ENCODE peak calls at places on chromosomes 11 and 22, in nine cellular contexts. R is NCI-H524, B is HTR-8/SVneo, F is endothelial cell, P is LHCN-M2, E is left ventricle myocardium inferior, N is IMR-90, X is GM12865, I is H7. D is an unnamed sample.

GRCh38 chr11:16946477-16947282 is 67.5 kb downstream of the PLEKHA7 start:
- DNase-seq in R (no peak), B (no peak), F (no peak), P (no peak), E (no peak), N (no peak), X (peak), I (no peak), D (peak)

GRCh38 chr11:14237333-14237988 is 121.5 kb downstream of the RRAS2 start:
- DNase-seq in R (no peak), B (no peak), F (no peak), P (no peak), E (no peak), N (no peak), X (peak), I (no peak), D (no peak)

GRCh38 chr11:69920500-69921428 is 101.5 kb upstream of the FGF3 start:
- DNase-seq in R (no peak), B (no peak), F (no peak), P (no peak), E (no peak), N (no peak), X (no peak), I (peak), D (no peak)

GRCh38 chr22:44453441-44454112 is 44.5 kb downstream of the RTL6 start:
- DNase-seq in R (no peak), B (no peak), F (no peak), P (no peak), E (no peak), N (no peak), X (no peak), I (no peak), D (no peak)

GRCh38 chr11:109112748-109113378 is 309.1 kb upstream of the C11orf87 start:
- DNase-seq in R (peak), B (no peak), F (no peak), P (no peak), E (no peak), N (no peak), X (no peak), I (no peak), D (peak)

GRCh38 chr11:72575533-72576170 is 98.6 kb downstream of the PDE2A start:
- DNase-seq in R (no peak), B (no peak), F (no peak), P (no peak), E (no peak), N (no peak), X (no peak), I (peak), D (no peak)

GRCh38 chr22:46589141-46589748 is 30.9 kb upstream of the GRAMD4 start:
- DNase-seq in R (no peak), B (no peak), F (no peak), P (no peak), E (peak), N (no peak), X (no peak), I (no peak), D (no peak)

GRCh38 chr11:128772814-128773213 is 78.9 kb downstream of the FLI1 start:
- DNase-seq in R (peak), B (no peak), F (no peak), P (no peak), E (peak), N (no peak), X (peak), I (no peak), D (peak)

GRCh38 chr11:665062-665706 is 28.1 kb downstream of the DRD4 start:
- DNase-seq in R (no peak), B (no peak), F (no peak), P (peak), E (no peak), N (no peak), X (no peak), I (no peak), D (no peak)

GRCh38 chr11:71252434-71252781 is at the start of gene SHANK2:
- DNase-seq in R (no peak), B (no peak), F (no peak), P (no peak), E (no peak), N (no peak), X (no peak), I (peak), D (peak)

GRCh38 chr22:38291201-38291777 is 18.5 kb upstream of the TMEM184B start:
- DNase-seq in R (peak), B (no peak), F (no peak), P (no peak), E (no peak), N (no peak), X (no peak), I (peak), D (no peak)

GRCh38 chr22:27983361-27983791 is 64.3 kb upstream of the PITPNB start:
- DNase-seq in R (no peak), B (no peak), F (no peak), P (no peak), E (no peak), N (no peak), X (no peak), I (no peak), D (no peak)

GRCh38 chr11:6755953-6756347 is 15.8 kb downstream of the OR2AG2 start:
- DNase-seq in R (no peak), B (no peak), F (no peak), P (no peak), E (no peak), N (no peak), X (no peak), I (no peak), D (no peak)

GRCh38 chr11:120956710-120957500 is 67.0 kb upstream of the TBCEL start:
- DNase-seq in R (no peak), B (no peak), F (no peak), P (no peak), E (no peak), N (no peak), X (peak), I (peak), D (peak)

GRCh38 chr11:131326829-131327228 is 43.6 kb upstream of the NTM start:
- DNase-seq in R (no peak), B (no peak), F (no peak), P (no peak), E (no peak), N (no peak), X (no peak), I (no peak), D (no peak)

GRCh38 chr22:30304495-30305244 is 15.4 kb upstream of the CASTOR1 start:
- DNase-seq in R (peak), B (no peak), F (no peak), P (no peak), E (no peak), N (no peak), X (peak), I (no peak), D (no peak)

GRCh38 chr11:97972731-97973130 is 1048.0 kb upstream of the CNTN5 start:
- DNase-seq in R (no peak), B (no peak), F (no peak), P (no peak), E (no peak), N (no peak), X (no peak), I (no peak), D (no peak)

GRCh38 chr11:132126973-132127900 is 756.8 kb downstream of the NTM start:
- DNase-seq in R (peak), B (peak), F (peak), P (peak), E (peak), N (peak), X (peak), I (peak), D (peak)

GRCh38 chr11:106998126-106998525 is 20.1 kb downstream of the GUCY1A2 start:
- DNase-seq in R (peak), B (no peak), F (no peak), P (no peak), E (no peak), N (peak), X (no peak), I (no peak), D (no peak)

GRCh38 chr22:25406510-25407210 is 157.8 kb upstream of the GRK3 start:
- DNase-seq in R (no peak), B (no peak), F (no peak), P (no peak), E (peak), N (no peak), X (no peak), I (peak), D (peak)

GRCh38 chr22:25759825-25760231 is 17.8 kb downstream of the MYO18B start:
- DNase-seq in R (no peak), B (peak), F (no peak), P (peak), E (no peak), N (peak), X (no peak), I (no peak), D (no peak)

D was measured in left kidney.